ENCODE peak calls at places on chromosomes 4 and X, in five cellular contexts. K is choroid plexus epithelial cell, U is LHCN-M2, B is EL, F is NCI-H2107. R is an unnamed sample.

GRCh38 chrX:69748055-69748454 is 132.1 kb downstream of the EDA start:
- DNase-seq in U (no peak), K (no peak), B (no peak), F (no peak), R (no peak)

GRCh38 chr4:169079942-169080827 is 70.1 kb upstream of the CBR4 start:
- DNase-seq in F (no peak), B (no peak), U (peak), K (peak), R (no peak)

GRCh38 chr4:182576609-182577289 is 333.5 kb downstream of the TENM3 start:
- DNase-seq in K (no peak), B (peak), F (no peak), U (no peak), R (no peak)

GRCh38 chr4:77022581-77023133 is 53.1 kb downstream of the CCNI start:
- DNase-seq in U (peak), K (peak), B (peak), F (no peak), R (no peak)

GRCh38 chrX:65451663-65452062 is 82.9 kb downstream of the LAS1L start:
- DNase-seq in K (peak), B (peak), U (no peak), F (peak), R (no peak)

GRCh38 chr4:17336524-17336941 is 175.4 kb downstream of the QDPR start:
- DNase-seq in B (no peak), K (no peak), F (no peak), U (no peak), R (peak)

GRCh38 chr4:71235321-71236206 is 103.3 kb upstream of the SLC4A4 start:
- DNase-seq in U (no peak), F (no peak), K (no peak), B (no peak), R (no peak)

GRCh38 chr4:146450524-146450923 is 71.2 kb downstream of the SLC10A7 start:
- DNase-seq in K (peak), B (no peak), F (no peak), U (no peak), R (no peak)

GRCh38 chr4:26441110-26441509 is 49.2 kb downstream of the CCKAR start:
- DNase-seq in K (peak), F (no peak), U (peak), B (peak), R (no peak)

GRCh38 chr4:55180980-55181379 is 55.6 kb upstream of the KDR start:
- DNase-seq in F (no peak), B (no peak), K (peak), U (no peak), R (no peak)

GRCh38 chr4:186067757-186068385 is 1.1 kb upstream of the TLR3 start:
- DNase-seq in U (peak), B (peak), K (peak), F (peak), R (no peak)

GRCh38 chr4:30720656-30721352 is 635 bp downstream of the PCDH7 start:
- DNase-seq in K (peak), F (no peak), U (peak), B (no peak), R (no peak)

GRCh38 chrX:69096963-69097362 is 68.3 kb downstream of the PJA1 start:
- DNase-seq in B (no peak), K (no peak), U (no peak), F (no peak), R (no peak)

GRCh38 chr4:1204828-1205591 is 32.6 kb upstream of the SPON2 start:
- DNase-seq in U (no peak), B (no peak), F (no peak), K (no peak), R (peak)

GRCh38 chr4:139902328-139903217 is 237.0 kb downstream of the MGST2 start:
- DNase-seq in F (peak), U (no peak), B (peak), K (peak), R (no peak)

GRCh38 chr4:125464146-125464545 is 149.4 kb downstream of the FAT4 start:
- DNase-seq in B (no peak), K (no peak), F (no peak), U (no peak), R (no peak)

GRCh38 chr4:157572951-157573350 is 352.4 kb downstream of the GRIA2 start:
- DNase-seq in B (no peak), U (no peak), K (no peak), F (no peak), R (no peak)

GRCh38 chr4:102525099-102525498 is 23.9 kb downstream of the NFKB1 start:
- DNase-seq in K (peak), F (no peak), U (no peak), B (peak), R (no peak)

GRCh38 chr4:89136525-89136924 is 25.2 kb downstream of the TIGD2 start:
- DNase-seq in F (no peak), B (peak), U (no peak), K (peak), R (no peak)

GRCh38 chrX:8323356-8323755 is 141.3 kb upstream of the VCX3B start:
- DNase-seq in K (no peak), B (no peak), U (no peak), F (no peak), R (no peak)

GRCh38 chr4:94488667-94489066 is 36.9 kb downstream of the PDLIM5 start:
- DNase-seq in K (peak), B (peak), F (no peak), U (no peak), R (no peak)

GRCh38 chr4:175874290-175874689 is 62.2 kb upstream of the GPM6A start:
- DNase-seq in K (no peak), B (no peak), F (no peak), U (no peak), R (no peak)

GRCh38 chr4:152014280-152014679 is 253.5 kb upstream of the GATB start:
- DNase-seq in B (no peak), U (no peak), F (no peak), K (no peak), R (no peak)

GRCh38 chrX:41442824-41443560 is 4.2 kb upstream of the NYX start:
- DNase-seq in U (no peak), B (no peak), F (no peak), K (no peak), R (no peak)

R was measured in effector CD4-positive, alpha-beta T cell.